ENCODE peak calls at places on chromosomes 2 and 18, in seven cellular contexts. One of them, this sample, is unnamed.

GRCh38 chr2:29010946-29011649 is 30.0 kb downstream of the TOGARAM2 start:
- DNase-seq in A549: no peak
- DNase-seq in stomach: peak; percentile 38
- DNase-seq in body of pancreas: peak; percentile 19
- DNase-seq in transverse colon: peak; percentile 38
- DNase-seq in gastrocnemius medialis: peak; percentile 76
- DNase-seq in IMR-90: peak; percentile 69
- DNase-seq in this sample: no peak

GRCh38 chr2:209426432-209426831 is 2.6 kb downstream of the MAP2 start:
- DNase-seq in transverse colon: no peak
- DNase-seq in body of pancreas: peak; percentile 8
- DNase-seq in stomach: no peak
- DNase-seq in A549: no peak
- DNase-seq in gastrocnemius medialis: no peak
- DNase-seq in IMR-90: no peak
- DNase-seq in this sample: no peak

GRCh38 chr2:74481961-74482800 is 617 bp downstream of the CCDC142 start:
- DNase-seq in gastrocnemius medialis: no peak
- DNase-seq in transverse colon: peak; percentile 35
- DNase-seq in body of pancreas: peak; percentile 23
- DNase-seq in A549: no peak
- DNase-seq in stomach: no peak
- DNase-seq in IMR-90: no peak
- DNase-seq in this sample: no peak

GRCh38 chr2:96427917-96428316 is 77.2 kb downstream of the NEURL3 start:
- DNase-seq in IMR-90: peak; percentile 70
- DNase-seq in gastrocnemius medialis: no peak
- DNase-seq in body of pancreas: no peak
- DNase-seq in A549: peak; percentile 57
- DNase-seq in stomach: no peak
- DNase-seq in transverse colon: no peak
- DNase-seq in this sample: no peak

GRCh38 chr2:150732064-150732463 is 244.6 kb upstream of the RND3 start:
- DNase-seq in gastrocnemius medialis: no peak
- DNase-seq in body of pancreas: no peak
- DNase-seq in A549: no peak
- DNase-seq in stomach: no peak
- DNase-seq in transverse colon: no peak
- DNase-seq in IMR-90: peak; percentile 86
- DNase-seq in this sample: no peak

GRCh38 chr2:143132360-143132759 is 3.1 kb downstream of the ARHGAP15 start:
- DNase-seq in gastrocnemius medialis: no peak
- DNase-seq in A549: no peak
- DNase-seq in body of pancreas: no peak
- DNase-seq in transverse colon: no peak
- DNase-seq in stomach: no peak
- DNase-seq in IMR-90: no peak
- DNase-seq in this sample: no peak

GRCh38 chr18:36321636-36322407 is 24.3 kb downstream of the FHOD3 start:
- DNase-seq in A549: no peak
- DNase-seq in transverse colon: no peak
- DNase-seq in body of pancreas: no peak
- DNase-seq in gastrocnemius medialis: no peak
- DNase-seq in IMR-90: peak; percentile 23
- DNase-seq in stomach: no peak
- DNase-seq in this sample: no peak

GRCh38 chr18:70289351-70290330 is 796 bp downstream of the SOCS6 start:
- DNase-seq in body of pancreas: peak; percentile 52
- DNase-seq in A549: no peak
- DNase-seq in transverse colon: peak; percentile 49
- DNase-seq in stomach: peak; percentile 42
- DNase-seq in gastrocnemius medialis: no peak
- DNase-seq in IMR-90: peak; percentile 31
- DNase-seq in this sample: peak; percentile 45

GRCh38 chr2:207692206-207693065 is 19.0 kb upstream of the CCNYL1 start:
- DNase-seq in IMR-90: peak; percentile 4
- DNase-seq in stomach: peak; percentile 56
- DNase-seq in transverse colon: peak; percentile 58
- DNase-seq in body of pancreas: peak; percentile 75
- DNase-seq in A549: peak; percentile 50
- DNase-seq in gastrocnemius medialis: no peak
- DNase-seq in this sample: peak; percentile 40

GRCh38 chr2:43842866-43843226 is 4.1 kb downstream of the ABCG8 start:
- DNase-seq in IMR-90: no peak
- DNase-seq in stomach: no peak
- DNase-seq in gastrocnemius medialis: no peak
- DNase-seq in body of pancreas: no peak
- DNase-seq in A549: no peak
- DNase-seq in transverse colon: no peak
- DNase-seq in this sample: no peak

GRCh38 chr2:201675454-201675853 is 23.0 kb downstream of the MPP4 start:
- DNase-seq in stomach: no peak
- DNase-seq in body of pancreas: no peak
- DNase-seq in A549: no peak
- DNase-seq in gastrocnemius medialis: no peak
- DNase-seq in transverse colon: no peak
- DNase-seq in IMR-90: no peak
- DNase-seq in this sample: no peak

GRCh38 chr18:59893971-59894370 is 5.8 kb upstream of the PMAIP1 start:
- DNase-seq in IMR-90: no peak
- DNase-seq in A549: no peak
- DNase-seq in body of pancreas: no peak
- DNase-seq in stomach: no peak
- DNase-seq in transverse colon: no peak
- DNase-seq in gastrocnemius medialis: no peak
- DNase-seq in this sample: no peak

GRCh38 chr2:44120428-44120827 is 48.2 kb upstream of the PPM1B start:
- DNase-seq in stomach: no peak
- DNase-seq in body of pancreas: no peak
- DNase-seq in transverse colon: no peak
- DNase-seq in gastrocnemius medialis: no peak
- DNase-seq in A549: no peak
- DNase-seq in IMR-90: peak; percentile 93
- DNase-seq in this sample: no peak

GRCh38 chr2:10810175-10811161 is 2.1 kb downstream of the PDIA6 start:
- DNase-seq in gastrocnemius medialis: no peak
- DNase-seq in body of pancreas: no peak
- DNase-seq in IMR-90: peak; percentile 45
- DNase-seq in stomach: no peak
- DNase-seq in A549: no peak
- DNase-seq in transverse colon: no peak
- DNase-seq in this sample: no peak

GRCh38 chr2:142180820-142181533 is 50.2 kb upstream of the LRP1B start:
- DNase-seq in IMR-90: peak; percentile 12
- DNase-seq in transverse colon: no peak
- DNase-seq in body of pancreas: peak; percentile 49
- DNase-seq in stomach: no peak
- DNase-seq in gastrocnemius medialis: no peak
- DNase-seq in A549: no peak
- DNase-seq in this sample: no peak

GRCh38 chr2:176084629-176085119 is 912 bp upstream of the EVX2 start:
- DNase-seq in gastrocnemius medialis: no peak
- DNase-seq in stomach: no peak
- DNase-seq in IMR-90: no peak
- DNase-seq in body of pancreas: no peak
- DNase-seq in A549: no peak
- DNase-seq in transverse colon: no peak
- DNase-seq in this sample: no peak
- H3K4me3 ChIP-seq in gastrocnemius medialis: peak overlapping the region; percentile 28
- H3K4me3 ChIP-seq in stomach: no peak overlapping the region
- H3K4me3 ChIP-seq in IMR-90: no peak overlapping the region
- H3K4me3 ChIP-seq in body of pancreas: no peak overlapping the region
- H3K4me3 ChIP-seq in A549: no peak overlapping the region
- H3K4me3 ChIP-seq in transverse colon: no peak overlapping the region
- H3K4me3 ChIP-seq in this sample: no peak overlapping the region

GRCh38 chr2:45820048-45820447 is 168.6 kb downstream of the PRKCE start:
- DNase-seq in A549: no peak
- DNase-seq in stomach: no peak
- DNase-seq in transverse colon: no peak
- DNase-seq in body of pancreas: no peak
- DNase-seq in gastrocnemius medialis: no peak
- DNase-seq in IMR-90: no peak
- DNase-seq in this sample: no peak

GRCh38 chr2:45821558-45822271 is 170.2 kb downstream of the PRKCE start:
- DNase-seq in body of pancreas: peak; percentile 95
- DNase-seq in gastrocnemius medialis: peak; percentile 91
- DNase-seq in A549: peak; percentile 39
- DNase-seq in stomach: peak; percentile 89
- DNase-seq in transverse colon: peak; percentile 69
- DNase-seq in IMR-90: peak; percentile 69
- DNase-seq in this sample: peak; percentile 51

GRCh38 chr2:45823723-45824206 is 172.3 kb downstream of the PRKCE start:
- DNase-seq in IMR-90: no peak
- DNase-seq in A549: no peak
- DNase-seq in transverse colon: peak; percentile 47
- DNase-seq in body of pancreas: peak; percentile 97
- DNase-seq in stomach: peak; percentile 93
- DNase-seq in gastrocnemius medialis: peak; percentile 99
- DNase-seq in this sample: peak; percentile 93

GRCh38 chr2:45825001-45825651 is 173.7 kb downstream of the PRKCE start:
- DNase-seq in transverse colon: no peak
- DNase-seq in body of pancreas: no peak
- DNase-seq in IMR-90: no peak
- DNase-seq in stomach: no peak
- DNase-seq in gastrocnemius medialis: no peak
- DNase-seq in A549: no peak
- DNase-seq in this sample: no peak

DNA sequence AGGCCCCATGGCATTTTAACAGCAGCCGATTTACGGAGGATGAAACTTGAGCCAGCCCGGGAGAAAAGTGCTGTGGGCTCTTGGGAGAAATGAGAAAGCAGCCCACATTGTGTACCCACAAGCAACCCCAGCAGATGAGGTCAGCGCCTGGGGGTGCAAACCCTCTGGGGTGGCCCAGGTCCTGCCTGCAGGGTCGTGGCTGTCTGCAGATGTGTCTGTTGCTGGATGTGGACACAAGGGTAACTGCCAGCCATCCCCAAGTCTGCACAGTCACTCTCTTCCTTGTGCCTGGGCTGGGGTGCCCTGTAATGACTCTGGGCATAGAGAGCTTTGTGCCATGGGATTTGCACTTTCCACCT is 170.8 kb downstream of the PRKCE start:
- DNase-seq in transverse colon: no peak
- DNase-seq in stomach: no peak
- DNase-seq in A549: no peak
- DNase-seq in gastrocnemius medialis: peak; percentile 42
- DNase-seq in body of pancreas: peak; percentile 53
- DNase-seq in IMR-90: peak; percentile 13
- DNase-seq in this sample: no peak
- H3K27ac ChIP-seq in transverse colon: peak overlapping the region; percentile 71
- H3K27ac ChIP-seq in stomach: peak overlapping the region; percentile 77
- H3K27ac ChIP-seq in A549: peak overlapping the region; percentile 65
- H3K27ac ChIP-seq in gastrocnemius medialis: peak overlapping the region; percentile 91
- H3K27ac ChIP-seq in body of pancreas: peak overlapping the region; percentile 72
- H3K27ac ChIP-seq in IMR-90: no peak overlapping the region
- H3K27ac ChIP-seq in this sample: peak overlapping the region; percentile 10

DNA sequence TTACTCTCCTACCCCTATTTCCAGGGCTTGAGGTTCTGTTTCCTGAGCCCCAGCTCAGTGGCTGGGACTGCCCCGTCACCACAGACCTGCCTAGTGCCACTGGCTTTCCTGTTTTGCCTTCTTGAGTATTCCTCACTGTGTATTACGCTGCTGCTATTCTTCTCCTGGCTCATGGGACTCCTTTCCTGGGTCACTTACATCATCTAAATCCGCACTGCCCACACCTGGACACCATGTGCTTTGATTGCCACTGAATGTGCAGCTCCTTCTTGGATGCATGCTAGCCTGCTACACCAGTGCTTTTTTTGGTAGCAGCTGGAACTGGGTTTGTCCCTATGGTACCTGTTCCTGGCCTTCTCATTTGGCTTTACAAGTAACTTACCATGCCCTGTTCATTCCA is 96.6 kb upstream of the PTPRM start:
- DNase-seq in body of pancreas: no peak
- DNase-seq in IMR-90: no peak
- DNase-seq in gastrocnemius medialis: no peak
- DNase-seq in A549: no peak
- DNase-seq in transverse colon: no peak
- DNase-seq in stomach: no peak
- DNase-seq in this sample: no peak
- TF ChIP-seq POLR2A in body of pancreas: no peak
- TF ChIP-seq POLR2A in IMR-90: no peak
- TF ChIP-seq POLR2A in gastrocnemius medialis: no peak
- TF ChIP-seq POLR2A in A549: no peak
- TF ChIP-seq POLR2A in transverse colon: no peak
- TF ChIP-seq POLR2A in stomach: no peak
- TF ChIP-seq POLR2A in this sample: no peak

GRCh38 chr2:39380525-39381150 is 56.4 kb downstream of the MAP4K3 start:
- DNase-seq in stomach: no peak
- DNase-seq in A549: no peak
- DNase-seq in IMR-90: peak; percentile 45
- DNase-seq in gastrocnemius medialis: no peak
- DNase-seq in transverse colon: no peak
- DNase-seq in body of pancreas: no peak
- DNase-seq in this sample: no peak
- H3K4me3 ChIP-seq in stomach: no peak overlapping the region
- H3K4me3 ChIP-seq in A549: no peak overlapping the region
- H3K4me3 ChIP-seq in IMR-90: no peak overlapping the region
- H3K4me3 ChIP-seq in gastrocnemius medialis: peak overlapping the region; percentile 0
- H3K4me3 ChIP-seq in transverse colon: no peak overlapping the region
- H3K4me3 ChIP-seq in body of pancreas: no peak overlapping the region
- H3K4me3 ChIP-seq in this sample: no peak overlapping the region

GRCh38 chr2:133379159-133379558 is 189.1 kb downstream of the NCKAP5 start:
- DNase-seq in transverse colon: no peak
- DNase-seq in gastrocnemius medialis: no peak
- DNase-seq in IMR-90: peak; percentile 20
- DNase-seq in body of pancreas: no peak
- DNase-seq in A549: no peak
- DNase-seq in stomach: no peak
- DNase-seq in this sample: no peak
- H3K27ac ChIP-seq in transverse colon: no peak overlapping the region
- H3K27ac ChIP-seq in gastrocnemius medialis: no peak overlapping the region
- H3K27ac ChIP-seq in IMR-90: no peak overlapping the region
- H3K27ac ChIP-seq in body of pancreas: no peak overlapping the region
- H3K27ac ChIP-seq in A549: no peak overlapping the region
- H3K27ac ChIP-seq in stomach: no peak overlapping the region
- H3K27ac ChIP-seq in this sample: no peak overlapping the region

GRCh38 chr2:134706587-134707329 is 12.0 kb downstream of the TMEM163 start:
- DNase-seq in gastrocnemius medialis: no peak
- DNase-seq in A549: no peak
- DNase-seq in body of pancreas: no peak
- DNase-seq in transverse colon: no peak
- DNase-seq in IMR-90: no peak
- DNase-seq in stomach: no peak
- DNase-seq in this sample: no peak
- TF ChIP-seq POLR2A in gastrocnemius medialis: no peak
- TF ChIP-seq POLR2A in A549: no peak
- TF ChIP-seq POLR2A in body of pancreas: no peak
- TF ChIP-seq POLR2A in transverse colon: no peak
- TF ChIP-seq POLR2A in IMR-90: no peak
- TF ChIP-seq POLR2A in stomach: no peak
- TF ChIP-seq POLR2A in this sample: no peak